ENCODE peak calls at places on chromosomes 3 and 15, in ten cellular contexts. X is mesothelial cell of epicardium, N is fibroblast of lung, I is tibial nerve, C is AG10803, B is HCT116, S is kidney, M is ovary, G is GM10248, U is astrocyte of the spinal cord. D is an unnamed sample.

GRCh38 chr3:182349951-182350350 is 443.4 kb upstream of the ATP11B start:
- DNase-seq in C (no peak), I (no peak), N (no peak), B (no peak), G (no peak), U (no peak), S (no peak), X (no peak), M (no peak), D (no peak)

GRCh38 chr3:17894434-17895060 is 152.1 kb upstream of the TBC1D5 start:
- DNase-seq in I (no peak), U (peak; percentile 76), X (no peak), B (peak; percentile 56), C (peak; percentile 59), G (no peak), N (peak; percentile 60), S (no peak), M (no peak), D (peak; percentile 26)

GRCh38 chr3:69823710-69824109 is 84.4 kb downstream of the MITF start:
- DNase-seq in C (peak; percentile 8), N (peak; percentile 23), I (no peak), X (no peak), B (no peak), S (no peak), U (no peak), G (no peak), M (no peak), D (no peak)

GRCh38 chr3:102536479-102536878 is 101.7 kb downstream of the ZPLD1 start:
- DNase-seq in I (no peak), M (no peak), C (peak; percentile 28), S (no peak), U (peak; percentile 54), G (peak; percentile 17), N (peak; percentile 58), X (no peak), B (peak; percentile 26), D (no peak)

GRCh38 chr15:29528276-29528675 is 258.7 kb upstream of the NSMCE3 start:
- DNase-seq in X (no peak), B (no peak), M (no peak), N (no peak), U (no peak), G (no peak), I (no peak), C (no peak), S (no peak), D (no peak)

GRCh38 chr3:139292192-139292591 is 51.6 kb upstream of the MRPS22 start:
- DNase-seq in B (no peak), N (no peak), G (no peak), I (no peak), C (peak; percentile 61), X (no peak), U (no peak), S (no peak), M (no peak), D (no peak)

GRCh38 chr3:138365253-138365555 is 16.8 kb downstream of the MRAS start:
- DNase-seq in M (no peak), B (no peak), C (no peak), U (no peak), N (no peak), S (no peak), I (no peak), X (no peak), G (no peak), D (no peak)

GRCh38 chr3:186879776-186880175 is 37.3 kb downstream of the ADIPOQ start:
- DNase-seq in M (no peak), B (no peak), I (no peak), N (no peak), X (no peak), C (no peak), U (no peak), S (no peak), G (no peak), D (no peak)

GRCh38 chr15:80152896-80153876 is at the start of gene FAH:
- DNase-seq in I (no peak), M (no peak), N (peak; percentile 54), X (no peak), S (peak; percentile 91), B (no peak), U (peak; percentile 62), C (peak; percentile 60), G (no peak), D (no peak)

GRCh38 chr3:161224786-161225185 is 3.7 kb downstream of the NMD3 start:
- DNase-seq in N (no peak), G (no peak), I (no peak), B (no peak), U (no peak), M (no peak), C (no peak), X (no peak), S (no peak), D (no peak)

GRCh38 chr3:194370753-194371152 is 1.2 kb upstream of the LRRC15 start:
- DNase-seq in U (no peak), B (no peak), I (no peak), C (no peak), G (no peak), X (no peak), N (no peak), S (peak; percentile 17), M (no peak), D (no peak)

GRCh38 chr3:59728509-59728908 is 678.7 kb upstream of the CFAP20DC start:
- DNase-seq in I (no peak), S (no peak), N (no peak), M (no peak), C (no peak), G (no peak), X (no peak), U (no peak), B (no peak), D (no peak)

GRCh38 chr15:52099654-52100272 is 12.8 kb downstream of the BCL2L10 start:
- DNase-seq in U (no peak), N (no peak), B (no peak), I (no peak), C (no peak), X (no peak), G (no peak), M (no peak), S (no peak), D (no peak)

GRCh38 chr15:83287541-83288027 is 3.1 kb upstream of the BNC1 start:
- DNase-seq in X (no peak), G (no peak), N (peak; percentile 97), U (peak; percentile 95), I (no peak), S (no peak), C (peak; percentile 99), M (no peak), B (no peak), D (no peak)

GRCh38 chr3:196712514-196713413 is 587 bp downstream of the PIGX start:
- DNase-seq in X (no peak), S (peak; percentile 85), N (peak; percentile 53), C (peak; percentile 67), M (peak; percentile 77), G (no peak), U (peak; percentile 58), I (peak; percentile 41), B (no peak), D (no peak)

GRCh38 chr15:77031376-77032050 is 36.6 kb downstream of the PSTPIP1 start:
- DNase-seq in B (no peak), G (peak; percentile 67), I (no peak), M (no peak), U (peak; percentile 18), C (no peak), S (peak; percentile 67), X (peak; percentile 10), N (no peak), D (peak; percentile 4)
- TF ChIP-seq CTCF in B (no peak), G (peak; percentile 42), I (no peak), M (no peak), U (no peak), C (no peak), S (no peak), X (no peak), N (no peak), D (no peak)

GRCh38 chr15:81526029-81526428 is 152.0 kb upstream of the TMC3 start:
- DNase-seq in U (no peak), I (no peak), S (no peak), G (no peak), C (no peak), N (no peak), X (no peak), B (no peak), M (no peak), D (no peak)

GRCh38 chr15:81530271-81530670 is 156.3 kb upstream of the TMC3 start:
- DNase-seq in M (no peak), N (no peak), C (no peak), I (no peak), B (no peak), U (no peak), G (no peak), S (no peak), X (no peak), D (no peak)

GRCh38 chr15:81531971-81532370 is 158.0 kb upstream of the TMC3 start:
- DNase-seq in X (no peak), S (no peak), N (no peak), G (no peak), U (no peak), M (no peak), C (no peak), B (no peak), I (no peak), D (no peak)

GRCh38 chr15:81531141-81531592 is 157.2 kb upstream of the TMC3 start:
- DNase-seq in X (no peak), G (no peak), U (peak; percentile 21), C (no peak), N (peak; percentile 70), I (no peak), S (no peak), B (no peak), M (no peak), D (peak; percentile 26)

GRCh38 chr15:81529444-81529950 is 155.5 kb upstream of the TMC3 start:
- DNase-seq in X (no peak), C (peak; percentile 34), N (no peak), M (no peak), I (no peak), S (no peak), G (no peak), B (no peak), U (no peak), D (no peak)
- TF ChIP-seq CTCF in X (no peak), C (no peak), N (no peak), M (no peak), I (no peak), S (no peak), G (no peak), B (no peak), U (no peak), D (no peak)

GRCh38 chr3:58577269-58577821 is at the start of gene FAM107A:
- DNase-seq in B (no peak), C (peak; percentile 89), U (peak; percentile 67), S (peak; percentile 83), X (no peak), N (peak; percentile 62), I (peak; percentile 58), M (no peak), G (no peak), D (no peak)
- TF ChIP-seq CTCF in B (peak; percentile 40), C (peak; percentile 62), U (peak; percentile 46), S (peak; percentile 23), X (no peak), N (peak; percentile 31), I (no peak), M (peak; percentile 19), G (no peak), D (no peak)

DNA sequence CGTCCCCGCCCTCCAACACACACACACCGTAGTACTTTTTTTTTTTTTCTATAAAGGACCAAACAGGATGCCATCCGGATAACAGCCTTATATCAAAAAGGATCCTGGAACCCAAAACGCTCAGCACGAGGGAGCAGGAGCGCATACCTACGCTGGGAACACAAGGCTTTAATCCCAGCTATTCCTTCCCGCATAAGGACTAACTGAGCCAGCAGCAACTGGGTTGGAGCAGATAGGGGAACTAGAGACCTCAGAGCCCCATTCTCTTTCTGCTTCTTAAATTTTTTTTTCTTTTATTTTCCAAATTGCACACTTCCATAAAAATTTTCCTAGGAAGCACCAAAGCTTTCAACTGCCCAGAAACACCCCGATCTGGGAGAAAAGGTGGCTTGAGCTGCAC is 1.3 kb downstream of the TRANK1 start:
- DNase-seq in G (no peak), B (no peak), C (no peak), S (no peak), X (no peak), M (no peak), U (no peak), I (no peak), N (no peak), D (no peak)
- TF ChIP-seq CTCF in G (no peak), B (no peak), C (no peak), S (no peak), X (no peak), M (no peak), U (no peak), I (no peak), N (no peak), D (no peak)